ENCODE peak calls at places on chromosomes 16 and 17, in four cellular contexts. X, N, O and Y are unnamed samples. For H3K4me1, the result is how much of the 10 kb centered on the place peaks cover.

GRCh38 chr16:739560-740458 is 988 bp downstream of the CIAO3 start:
- DNase-seq in X (no peak), N (no peak), O (no peak), Y (no peak)

GRCh38 chr17:38967290-38967738 is at the start of gene FBXO47:
- DNase-seq in X (peak), N (peak), O (peak), Y (peak)

GRCh38 chr17:77445908-77446535 is 305.3 kb downstream of the SEC14L1 start:
- DNase-seq in X (no peak), N (peak), O (no peak), Y (no peak)

GRCh38 chr17:38752930-38753506 is 477 bp downstream of the PSMB3 start:
- DNase-seq in X (no peak), N (no peak), O (no peak), Y (no peak)

GRCh38 chr17:56891751-56892150 is 22.1 kb downstream of the TRIM25 start:
- DNase-seq in X (peak), N (no peak), O (no peak), Y (no peak)

GRCh38 chr17:17060930-17061329 is 18.7 kb downstream of the MPRIP start:
- DNase-seq in X (no peak), N (no peak), O (no peak), Y (no peak)

GRCh38 chr16:57092786-57093301 is 461 bp downstream of the CPNE2 start:
- DNase-seq in X (peak), N (peak), O (no peak), Y (peak)

GRCh38 chr17:21228111-21228510 is 14.2 kb upstream of the TMEM11 start:
- DNase-seq in X (no peak), N (no peak), O (no peak), Y (no peak)

GRCh38 chr16:27083861-27084261 is 17.1 kb downstream of the C16orf82 start:
- DNase-seq in X (peak), N (peak), O (no peak), Y (no peak)

GRCh38 chr17:29918016-29918415 is 12.0 kb downstream of the SSH2 start:
- DNase-seq in X (no peak), N (no peak), O (no peak), Y (no peak)

GRCh38 chr16:61684566-61684965 is 351.7 kb downstream of the CDH8 start:
- DNase-seq in X (no peak), N (no peak), O (no peak), Y (no peak)

GRCh38 chr17:81395600-81396277 is 482 bp downstream of the BAHCC1 start:
- DNase-seq in X (no peak), N (no peak), O (no peak), Y (no peak)

GRCh38 chr17:4530799-4531730 is 24.1 kb downstream of the MYBBP1A start:
- DNase-seq in X (peak), N (no peak), O (no peak), Y (no peak)

GRCh38 chr17:35716897-35717839 is 14.3 kb upstream of the RASL10B start:
- DNase-seq in X (no peak), N (no peak), O (peak), Y (no peak)

GRCh38 chr16:47886631-47887415 is 269.0 kb downstream of the ABCC12 start:
- DNase-seq in X (no peak), N (no peak), O (no peak), Y (no peak)

GRCh38 chr17:44137891-44138709 is 3.6 kb upstream of the HROB start:
- DNase-seq in X (peak), N (peak), O (peak), Y (peak)

GRCh38 chr17:66345264-66345663 is 42.9 kb downstream of the PRKCA start:
- DNase-seq in X (no peak), N (no peak), O (no peak), Y (no peak)

GRCh38 chr17:40821536-40821935 is 878 bp downstream of the KRT10 start:
- DNase-seq in X (no peak), N (no peak), O (no peak), Y (no peak)

GRCh38 chr17:40822132-40822812 is at the start of gene KRT10:
- DNase-seq in X (no peak), N (no peak), O (no peak), Y (no peak)

GRCh38 chr17:40819528-40820125 is 2.8 kb downstream of the KRT10 start:
- DNase-seq in X (no peak), N (peak), O (peak), Y (no peak)

GRCh38 chr17:40818733-40819527 is 3.5 kb downstream of the KRT10 start:
- DNase-seq in X (peak), N (peak), O (peak), Y (peak)

GRCh38 chr17:40820228-40820838 is 2.1 kb downstream of the KRT10 start:
- DNase-seq in X (no peak), N (no peak), O (no peak), Y (no peak)
- H3K4me1 ChIP-seq in X (under half), N (under half), O (under half), Y (under half)

DNA sequence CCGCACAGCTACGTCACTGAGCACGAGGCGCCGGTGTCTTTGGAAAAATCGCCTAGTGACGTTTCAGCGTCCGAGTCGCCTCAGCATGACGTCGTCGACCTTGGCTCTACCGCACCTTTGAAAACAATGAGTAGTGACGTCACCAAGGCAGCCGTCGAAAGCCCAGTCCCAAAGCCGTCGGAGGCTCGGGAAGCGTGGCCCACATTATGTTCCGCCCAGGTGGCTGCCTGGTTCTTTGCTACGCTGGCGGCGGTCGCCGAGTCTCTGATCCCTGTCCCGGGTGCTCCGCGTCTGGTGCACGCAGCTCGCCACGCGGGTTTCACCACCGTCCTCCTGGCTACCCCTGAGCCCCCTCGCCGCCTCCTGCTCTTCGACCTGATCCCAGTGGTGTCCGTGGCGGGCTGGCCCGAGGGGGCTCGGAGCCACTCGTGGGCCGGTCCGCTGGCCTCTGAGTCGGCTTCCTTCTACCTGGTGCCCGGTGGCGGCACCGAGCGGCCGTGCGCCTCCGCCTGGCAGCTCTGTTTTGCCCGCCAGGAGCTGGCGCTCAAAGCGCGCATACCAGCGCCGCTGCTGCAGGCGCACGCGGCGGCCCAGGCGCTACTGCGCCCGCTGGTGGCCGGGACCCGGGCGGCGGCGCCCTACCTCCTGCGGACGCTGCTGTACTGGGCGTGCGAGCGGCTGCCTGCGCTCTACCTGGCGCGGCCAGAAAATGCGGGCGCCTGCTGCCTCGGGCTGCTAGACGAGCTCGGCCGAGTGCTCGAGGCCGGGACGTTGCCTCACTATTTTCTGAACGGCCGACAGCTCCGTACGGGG is 1.5 kb downstream of the TMEM102 start:
- DNase-seq in X (peak), N (peak), O (no peak), Y (peak)
- H3K27ac ChIP-seq in X (peak), N (peak), O (no peak), Y (peak)

GRCh38 chr16:85173981-85174751 is 61.9 kb upstream of the CIBAR2 start:
- DNase-seq in X (peak), N (no peak), O (no peak), Y (no peak)
- H3K4me3 ChIP-seq in X (no peak), N (no peak), O (no peak), Y (no peak)

DNA sequence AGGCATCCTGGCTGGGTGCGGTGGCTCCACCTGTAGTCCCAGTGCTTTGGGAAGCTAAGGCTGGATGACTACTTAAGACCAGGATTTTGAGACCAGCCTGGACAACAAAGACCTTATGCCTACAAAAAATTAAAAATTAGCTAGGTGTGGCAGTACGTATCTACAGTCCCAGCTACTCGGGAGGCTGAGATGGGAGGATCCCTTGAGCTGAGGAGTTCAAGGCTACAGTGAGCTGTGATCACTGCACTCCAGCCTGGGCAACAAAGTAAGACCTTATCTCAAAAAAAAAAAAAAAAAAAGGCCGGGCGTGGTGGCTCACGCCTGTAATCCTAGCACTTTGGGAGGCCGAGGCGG is 6.1 kb downstream of the MVP start:
- DNase-seq in X (no peak), N (no peak), O (no peak), Y (no peak)
- H3K4me1 ChIP-seq in X (under half), N (under half), O (half or more), Y (under half)

DNA sequence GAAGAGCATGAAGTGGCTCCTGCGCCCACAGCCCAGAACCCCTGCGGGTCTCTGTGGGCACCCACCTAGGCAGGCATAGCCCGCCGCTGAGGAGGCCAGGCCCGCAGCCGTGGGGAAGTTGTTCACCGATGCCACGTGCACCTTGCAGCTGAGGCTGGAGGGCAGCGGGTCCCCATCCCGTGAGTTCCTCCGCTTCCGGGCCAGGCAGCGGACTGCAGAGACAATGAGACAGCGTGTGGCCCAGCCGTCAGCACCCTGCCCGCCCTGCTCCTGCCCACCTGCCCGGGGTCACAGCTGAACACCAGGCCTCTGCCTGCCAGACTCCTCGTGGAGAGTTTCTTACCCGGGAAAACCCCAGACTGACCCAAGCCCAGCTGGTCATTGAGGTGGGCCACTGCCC is 5.5 kb downstream of the MVD start:
- DNase-seq in X (no peak), N (no peak), O (no peak), Y (no peak)
- H3K27ac ChIP-seq in X (no peak), N (no peak), O (no peak), Y (no peak)